ENCODE peak calls at places on chromosomes 5 and 9, in seven cellular contexts. One of them, this sample, is unnamed.
A peak's percentile ranks its signal among the peaks of the same experiment; 100 is the strongest.

GRCh38 chr9:4497855-4498254 is 7.6 kb downstream of the SLC1A1 start:
- DNase-seq in GM23338: no peak
- DNase-seq in PC-3: peak; percentile 59
- DNase-seq in A549: peak; percentile 19
- DNase-seq in AG10803: peak; percentile 81
- DNase-seq in Peyer's patch: no peak
- DNase-seq in lower lobe of right lung: no peak
- DNase-seq in this sample: no peak

GRCh38 chr9:133955821-133956411 is 36.2 kb downstream of the VAV2 start:
- DNase-seq in GM23338: peak; percentile 75
- DNase-seq in PC-3: no peak
- DNase-seq in A549: no peak
- DNase-seq in AG10803: peak; percentile 22
- DNase-seq in Peyer's patch: peak; percentile 76
- DNase-seq in lower lobe of right lung: peak; percentile 50
- DNase-seq in this sample: peak; percentile 87

GRCh38 chr5:54823006-54823405 is 162.4 kb downstream of the ESM1 start:
- DNase-seq in GM23338: no peak
- DNase-seq in PC-3: no peak
- DNase-seq in A549: no peak
- DNase-seq in AG10803: no peak
- DNase-seq in Peyer's patch: no peak
- DNase-seq in lower lobe of right lung: no peak
- DNase-seq in this sample: no peak

GRCh38 chr5:35120745-35121144 is 73.0 kb upstream of the AGXT2 start:
- DNase-seq in GM23338: no peak
- DNase-seq in PC-3: no peak
- DNase-seq in A549: no peak
- DNase-seq in AG10803: no peak
- DNase-seq in Peyer's patch: no peak
- DNase-seq in lower lobe of right lung: no peak
- DNase-seq in this sample: no peak

GRCh38 chr5:56494300-56494704 is 261.2 kb upstream of the ANKRD55 start:
- DNase-seq in GM23338: no peak
- DNase-seq in PC-3: no peak
- DNase-seq in A549: no peak
- DNase-seq in AG10803: peak; percentile 6
- DNase-seq in Peyer's patch: no peak
- DNase-seq in lower lobe of right lung: no peak
- DNase-seq in this sample: no peak

GRCh38 chr5:158563774-158564390 is 535.8 kb downstream of the EBF1 start:
- DNase-seq in GM23338: no peak
- DNase-seq in PC-3: no peak
- DNase-seq in A549: no peak
- DNase-seq in AG10803: peak; percentile 3
- DNase-seq in Peyer's patch: no peak
- DNase-seq in lower lobe of right lung: no peak
- DNase-seq in this sample: no peak

GRCh38 chr5:149961186-149961685 is 678 bp downstream of the SLC26A2 start:
- DNase-seq in GM23338: no peak
- DNase-seq in PC-3: peak; percentile 20
- DNase-seq in A549: no peak
- DNase-seq in AG10803: no peak
- DNase-seq in Peyer's patch: no peak
- DNase-seq in lower lobe of right lung: no peak
- DNase-seq in this sample: no peak

GRCh38 chr5:95857185-95857945 is 34.8 kb upstream of the GLRX start:
- DNase-seq in GM23338: no peak
- DNase-seq in PC-3: no peak
- DNase-seq in A549: no peak
- DNase-seq in AG10803: no peak
- DNase-seq in Peyer's patch: no peak
- DNase-seq in lower lobe of right lung: peak; percentile 77
- DNase-seq in this sample: no peak

GRCh38 chr9:37026085-37026935 is 7.8 kb downstream of the PAX5 start:
- DNase-seq in GM23338: peak; percentile 70
- DNase-seq in PC-3: no peak
- DNase-seq in A549: no peak
- DNase-seq in AG10803: no peak
- DNase-seq in Peyer's patch: no peak
- DNase-seq in lower lobe of right lung: no peak
- DNase-seq in this sample: no peak

GRCh38 chr9:13614060-13614459 is 334.6 kb upstream of the MPDZ start:
- DNase-seq in GM23338: no peak
- DNase-seq in PC-3: no peak
- DNase-seq in A549: no peak
- DNase-seq in AG10803: no peak
- DNase-seq in Peyer's patch: no peak
- DNase-seq in lower lobe of right lung: no peak
- DNase-seq in this sample: no peak

GRCh38 chr9:121599186-121599871 is 52.1 kb upstream of the DAB2IP start:
- DNase-seq in GM23338: peak; percentile 96
- DNase-seq in PC-3: peak; percentile 85
- DNase-seq in A549: peak; percentile 64
- DNase-seq in AG10803: no peak
- DNase-seq in Peyer's patch: no peak
- DNase-seq in lower lobe of right lung: peak; percentile 93
- DNase-seq in this sample: no peak

GRCh38 chr5:115170128-115170923 is 618 bp upstream of the TRIM36 start:
- DNase-seq in GM23338: peak; percentile 73
- DNase-seq in PC-3: peak; percentile 27
- DNase-seq in A549: no peak
- DNase-seq in AG10803: peak; percentile 6
- DNase-seq in Peyer's patch: no peak
- DNase-seq in lower lobe of right lung: peak; percentile 52
- DNase-seq in this sample: no peak

GRCh38 chr5:91332267-91333044 is 50.7 kb downstream of the ARRDC3 start:
- DNase-seq in GM23338: no peak
- DNase-seq in PC-3: peak; percentile 79
- DNase-seq in A549: peak; percentile 85
- DNase-seq in AG10803: peak; percentile 52
- DNase-seq in Peyer's patch: no peak
- DNase-seq in lower lobe of right lung: no peak
- DNase-seq in this sample: no peak

GRCh38 chr9:35733109-35733541 is 659 bp downstream of the CREB3 start:
- DNase-seq in GM23338: peak; percentile 90
- DNase-seq in PC-3: peak; percentile 68
- DNase-seq in A549: peak; percentile 78
- DNase-seq in AG10803: peak; percentile 58
- DNase-seq in Peyer's patch: no peak
- DNase-seq in lower lobe of right lung: no peak
- DNase-seq in this sample: no peak

GRCh38 chr9:8772302-8772701 is 972.7 kb upstream of the DMAC1 start:
- DNase-seq in GM23338: no peak
- DNase-seq in PC-3: no peak
- DNase-seq in A549: no peak
- DNase-seq in AG10803: no peak
- DNase-seq in Peyer's patch: no peak
- DNase-seq in lower lobe of right lung: no peak
- DNase-seq in this sample: no peak

GRCh38 chr5:169666365-169666764 is 29.3 kb downstream of the DOCK2 start:
- DNase-seq in GM23338: no peak
- DNase-seq in PC-3: no peak
- DNase-seq in A549: no peak
- DNase-seq in AG10803: no peak
- DNase-seq in Peyer's patch: no peak
- DNase-seq in lower lobe of right lung: no peak
- DNase-seq in this sample: no peak

GRCh38 chr5:169668732-169669131 is 31.7 kb downstream of the DOCK2 start:
- DNase-seq in GM23338: peak; percentile 29
- DNase-seq in PC-3: peak; percentile 33
- DNase-seq in A549: peak; percentile 64
- DNase-seq in AG10803: peak; percentile 22
- DNase-seq in Peyer's patch: no peak
- DNase-seq in lower lobe of right lung: no peak
- DNase-seq in this sample: no peak

GRCh38 chr5:169667896-169668674 is 31.0 kb downstream of the DOCK2 start:
- DNase-seq in GM23338: no peak
- DNase-seq in PC-3: peak; percentile 74
- DNase-seq in A549: peak; percentile 80
- DNase-seq in AG10803: peak; percentile 7
- DNase-seq in Peyer's patch: no peak
- DNase-seq in lower lobe of right lung: no peak
- DNase-seq in this sample: no peak

GRCh38 chr5:169663537-169663936 is 26.5 kb downstream of the DOCK2 start:
- DNase-seq in GM23338: no peak
- DNase-seq in PC-3: no peak
- DNase-seq in A549: no peak
- DNase-seq in AG10803: no peak
- DNase-seq in Peyer's patch: no peak
- DNase-seq in lower lobe of right lung: no peak
- DNase-seq in this sample: no peak
- TF ChIP-seq CTCF in GM23338: no peak
- TF ChIP-seq CTCF in PC-3: no peak
- TF ChIP-seq CTCF in A549: no peak
- TF ChIP-seq CTCF in AG10803: no peak
- TF ChIP-seq CTCF in Peyer's patch: no peak
- TF ChIP-seq CTCF in lower lobe of right lung: no peak
- TF ChIP-seq CTCF in this sample: no peak

GRCh38 chr5:168110384-168110783 is 181.1 kb upstream of the WWC1 start:
- DNase-seq in GM23338: peak; percentile 45
- DNase-seq in PC-3: no peak
- DNase-seq in A549: no peak
- DNase-seq in AG10803: no peak
- DNase-seq in Peyer's patch: no peak
- DNase-seq in lower lobe of right lung: no peak
- DNase-seq in this sample: no peak

GRCh38 chr5:168118042-168118668 is 173.3 kb upstream of the WWC1 start:
- DNase-seq in GM23338: no peak
- DNase-seq in PC-3: no peak
- DNase-seq in A549: no peak
- DNase-seq in AG10803: no peak
- DNase-seq in Peyer's patch: no peak
- DNase-seq in lower lobe of right lung: no peak
- DNase-seq in this sample: no peak

GRCh38 chr5:168111433-168111832 is 180.0 kb upstream of the WWC1 start:
- DNase-seq in GM23338: no peak
- DNase-seq in PC-3: no peak
- DNase-seq in A549: no peak
- DNase-seq in AG10803: no peak
- DNase-seq in Peyer's patch: no peak
- DNase-seq in lower lobe of right lung: no peak
- DNase-seq in this sample: no peak

GRCh38 chr5:168117469-168117868 is 174.0 kb upstream of the WWC1 start:
- DNase-seq in GM23338: no peak
- DNase-seq in PC-3: no peak
- DNase-seq in A549: no peak
- DNase-seq in AG10803: no peak
- DNase-seq in Peyer's patch: no peak
- DNase-seq in lower lobe of right lung: no peak
- DNase-seq in this sample: no peak

DNA sequence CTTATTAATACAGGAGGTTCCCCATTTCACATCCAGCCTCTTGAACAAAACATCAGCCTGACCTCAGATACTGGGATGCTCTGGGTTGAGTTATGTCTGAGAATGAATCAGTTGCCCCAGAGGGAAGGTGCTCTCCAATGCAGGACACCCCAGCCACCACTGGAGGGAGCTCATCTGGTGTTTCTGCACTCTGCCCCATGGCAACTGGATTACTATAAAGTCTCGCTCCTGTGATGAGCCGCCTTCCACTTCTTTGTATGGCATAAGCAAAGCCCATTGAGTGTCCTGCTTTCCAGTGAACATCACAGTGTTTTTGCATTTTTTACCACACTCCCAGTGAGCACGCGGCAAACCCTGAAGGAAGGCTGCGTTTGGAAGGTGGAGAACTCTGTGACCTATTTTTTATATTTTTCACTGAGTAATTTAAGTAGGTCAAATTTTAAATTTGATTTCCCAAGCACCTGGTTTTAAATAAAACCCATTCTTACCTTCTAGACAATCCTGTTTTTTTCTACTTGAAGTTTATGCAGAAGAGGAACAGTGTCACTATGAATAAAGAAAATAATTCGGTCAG is 176.9 kb upstream of the WWC1 start:
- DNase-seq in GM23338: peak; percentile 87
- DNase-seq in PC-3: peak; percentile 68
- DNase-seq in A549: peak; percentile 69
- DNase-seq in AG10803: peak; percentile 54
- DNase-seq in Peyer's patch: no peak
- DNase-seq in lower lobe of right lung: peak; percentile 54
- DNase-seq in this sample: no peak
- TF ChIP-seq CTCF in GM23338: peak; percentile 97
- TF ChIP-seq CTCF in PC-3: peak; percentile 76
- TF ChIP-seq CTCF in A549: peak; percentile 67
- TF ChIP-seq CTCF in AG10803: peak; percentile 73
- TF ChIP-seq CTCF in Peyer's patch: peak; percentile 81
- TF ChIP-seq CTCF in lower lobe of right lung: peak; percentile 67
- TF ChIP-seq CTCF in this sample: peak; percentile 75

GRCh38 chr9:100070642-100071041 is 28.2 kb downstream of the ERP44 start:
- DNase-seq in GM23338: no peak
- DNase-seq in PC-3: no peak
- DNase-seq in A549: no peak
- DNase-seq in AG10803: no peak
- DNase-seq in Peyer's patch: no peak
- DNase-seq in lower lobe of right lung: no peak
- DNase-seq in this sample: no peak

GRCh38 chr9:100072805-100073204 is 26.0 kb downstream of the ERP44 start:
- DNase-seq in GM23338: no peak
- DNase-seq in PC-3: peak; percentile 26
- DNase-seq in A549: no peak
- DNase-seq in AG10803: no peak
- DNase-seq in Peyer's patch: no peak
- DNase-seq in lower lobe of right lung: no peak
- DNase-seq in this sample: no peak

GRCh38 chr9:100074093-100074492 is 24.7 kb downstream of the ERP44 start:
- DNase-seq in GM23338: no peak
- DNase-seq in PC-3: no peak
- DNase-seq in A549: no peak
- DNase-seq in AG10803: no peak
- DNase-seq in Peyer's patch: no peak
- DNase-seq in lower lobe of right lung: no peak
- DNase-seq in this sample: no peak

GRCh38 chr9:100066539-100066938 is 32.3 kb downstream of the ERP44 start:
- DNase-seq in GM23338: no peak
- DNase-seq in PC-3: no peak
- DNase-seq in A549: no peak
- DNase-seq in AG10803: peak; percentile 11
- DNase-seq in Peyer's patch: no peak
- DNase-seq in lower lobe of right lung: no peak
- DNase-seq in this sample: no peak

DNA sequence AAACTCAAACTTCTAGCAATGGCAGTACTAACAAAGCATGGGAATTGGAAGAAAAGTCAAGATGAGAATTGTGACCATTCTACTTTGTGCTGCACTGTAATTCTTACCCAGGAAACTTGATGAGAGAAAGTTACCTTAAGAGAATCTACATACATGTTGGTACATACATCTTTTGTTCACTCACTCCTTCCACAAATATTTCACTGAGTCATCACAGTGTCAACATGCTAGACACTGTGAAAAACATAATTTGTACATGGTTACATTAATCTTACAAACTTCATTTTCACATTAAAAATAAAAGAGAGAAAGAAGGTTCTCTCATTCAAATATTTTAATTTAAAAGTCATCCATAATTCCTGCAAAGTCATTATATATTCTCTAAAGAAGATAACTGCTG is 28.7 kb downstream of the ERP44 start:
- DNase-seq in GM23338: no peak
- DNase-seq in PC-3: peak; percentile 33
- DNase-seq in A549: no peak
- DNase-seq in AG10803: no peak
- DNase-seq in Peyer's patch: no peak
- DNase-seq in lower lobe of right lung: no peak
- DNase-seq in this sample: no peak
- TF ChIP-seq CTCF in GM23338: no peak
- TF ChIP-seq CTCF in PC-3: no peak
- TF ChIP-seq CTCF in A549: no peak
- TF ChIP-seq CTCF in AG10803: no peak
- TF ChIP-seq CTCF in Peyer's patch: no peak
- TF ChIP-seq CTCF in lower lobe of right lung: no peak
- TF ChIP-seq CTCF in this sample: no peak

GRCh38 chr5:178589180-178590140 is 733 bp downstream of the COL23A1 start:
- DNase-seq in GM23338: peak; percentile 65
- DNase-seq in PC-3: no peak
- DNase-seq in A549: no peak
- DNase-seq in AG10803: peak; percentile 26
- DNase-seq in Peyer's patch: no peak
- DNase-seq in lower lobe of right lung: no peak
- DNase-seq in this sample: no peak
- TF ChIP-seq CTCF in GM23338: peak; percentile 47
- TF ChIP-seq CTCF in PC-3: no peak
- TF ChIP-seq CTCF in A549: no peak
- TF ChIP-seq CTCF in AG10803: no peak
- TF ChIP-seq CTCF in Peyer's patch: no peak
- TF ChIP-seq CTCF in lower lobe of right lung: no peak
- TF ChIP-seq CTCF in this sample: peak; percentile 47